ENCODE peak calls at places on chromosomes 12 and 14, in seven cellular contexts. D, E, O, Q, I, H and T are unnamed samples.

GRCh38 chr14:92726135-92726932 is 22.1 kb downstream of the LGMN start:
- DNase-seq in H (peak; percentile 27), Q (no peak), E (peak; percentile 81), O (peak; percentile 90), D (no peak), I (no peak), T (no peak)

GRCh38 chr14:68297871-68298468 is 478.4 kb downstream of the RAD51B start:
- DNase-seq in I (peak; percentile 64), Q (no peak), E (no peak), D (no peak), H (peak; percentile 40), O (peak; percentile 35), T (no peak)

GRCh38 chr12:118448341-118448740 is 72.0 kb downstream of the SUDS3 start:
- DNase-seq in I (peak; percentile 38), H (peak; percentile 40), Q (no peak), O (no peak), D (no peak), E (no peak), T (no peak)

GRCh38 chr14:65959563-65960024 is 526.6 kb upstream of the CCDC196 start:
- DNase-seq in E (no peak), Q (no peak), O (no peak), I (no peak), H (no peak), D (no peak), T (no peak)

GRCh38 chr14:25537846-25538455 is 488.0 kb upstream of the STXBP6 start:
- DNase-seq in D (peak; percentile 26), O (no peak), Q (no peak), H (no peak), E (no peak), I (peak; percentile 92), T (no peak)

GRCh38 chr14:100653409-100653808 is 66.2 kb upstream of the BEGAIN start:
- DNase-seq in E (no peak), O (no peak), H (no peak), Q (no peak), I (peak; percentile 80), D (peak; percentile 70), T (no peak)

GRCh38 chr14:24398943-24399801 is at the start of gene NYNRIN:
- DNase-seq in Q (no peak), E (peak; percentile 50), O (peak; percentile 37), D (peak; percentile 87), I (peak; percentile 85), H (peak; percentile 53), T (peak; percentile 85)

GRCh38 chr12:64938179-64938578 is 113.7 kb downstream of the TBC1D30 start:
- DNase-seq in O (no peak), D (no peak), I (no peak), H (no peak), Q (no peak), E (no peak), T (no peak)

GRCh38 chr12:39603065-39603464 is 16.5 kb downstream of the ABCD2 start:
- DNase-seq in D (no peak), I (no peak), O (no peak), H (no peak), Q (no peak), E (no peak), T (no peak)

GRCh38 chr12:54950071-54950727 is 34.4 kb downstream of the TESPA1 start:
- DNase-seq in E (no peak), O (peak; percentile 3), D (no peak), H (no peak), Q (no peak), I (no peak), T (no peak)

GRCh38 chr14:33475623-33476022 is 475.3 kb downstream of the EGLN3 start:
- DNase-seq in E (peak; percentile 35), I (peak; percentile 93), Q (no peak), H (peak; percentile 65), O (peak; percentile 41), D (peak; percentile 56), T (no peak)

GRCh38 chr12:130768120-130768519 is 52.0 kb upstream of the RIMBP2 start:
- DNase-seq in Q (no peak), E (no peak), D (no peak), O (peak; percentile 25), I (no peak), H (no peak), T (no peak)

GRCh38 chr12:83850531-83850930 is 1062.1 kb downstream of the SLC6A15 start:
- DNase-seq in I (no peak), Q (no peak), D (no peak), H (no peak), O (no peak), E (no peak), T (no peak)

GRCh38 chr14:67429651-67430205 is 17.8 kb upstream of the PLEK2 start:
- DNase-seq in H (no peak), E (no peak), Q (no peak), O (no peak), I (no peak), D (no peak), T (no peak)

GRCh38 chr14:96160030-96160912 is 44.4 kb upstream of the BDKRB2 start:
- DNase-seq in Q (no peak), E (no peak), H (no peak), D (no peak), I (peak; percentile 9), O (no peak), T (no peak)

GRCh38 chr14:84036863-84037262 is 1493.1 kb upstream of the FLRT2 start:
- DNase-seq in Q (no peak), H (no peak), E (no peak), O (peak; percentile 23), I (no peak), D (no peak), T (no peak)

GRCh38 chr12:65192963-65193516 is 23.7 kb downstream of the LEMD3 start:
- DNase-seq in I (no peak), H (no peak), Q (no peak), D (no peak), E (no peak), O (peak; percentile 9), T (no peak)

GRCh38 chr14:72775923-72776554 is 117.9 kb downstream of the DPF3 start:
- DNase-seq in O (no peak), E (no peak), H (no peak), D (no peak), I (peak; percentile 39), Q (no peak), T (no peak)

GRCh38 chr12:120930032-120930431 is 25.9 kb upstream of the SPPL3 start:
- DNase-seq in I (no peak), O (no peak), D (no peak), E (no peak), Q (no peak), H (no peak), T (peak; percentile 1)

GRCh38 chr12:120922279-120922678 is 18.1 kb upstream of the SPPL3 start:
- DNase-seq in O (no peak), H (no peak), Q (no peak), I (peak; percentile 66), E (no peak), D (no peak), T (no peak)

GRCh38 chr12:120920178-120920577 is 16.0 kb upstream of the SPPL3 start:
- DNase-seq in H (no peak), O (peak; percentile 4), I (peak; percentile 32), Q (no peak), E (no peak), D (no peak), T (no peak)

GRCh38 chr12:120928864-120929652 is 24.9 kb upstream of the SPPL3 start:
- DNase-seq in D (no peak), H (peak; percentile 78), E (no peak), Q (no peak), I (peak; percentile 92), O (no peak), T (peak; percentile 45)

GRCh38 chr12:120925740-120926563 is 21.8 kb upstream of the SPPL3 start:
- DNase-seq in E (no peak), Q (no peak), H (no peak), D (no peak), I (peak; percentile 96), O (no peak), T (no peak)
- H3K27ac ChIP-seq in E (no peak overlapping the region), Q (no peak overlapping the region), H (no peak overlapping the region), D (no peak overlapping the region), I (no peak overlapping the region), O (no peak overlapping the region), T (no peak overlapping the region)

GRCh38 chr12:27711312-27711682 is 665 bp downstream of the MRPS35 start:
- DNase-seq in Q (no peak), D (no peak), I (no peak), O (peak; percentile 9), H (no peak), E (no peak), T (no peak)

GRCh38 chr12:27709932-27710591 is 570 bp upstream of the MRPS35 start:
- DNase-seq in H (peak; percentile 23), D (no peak), I (no peak), Q (no peak), E (no peak), O (peak; percentile 61), T (no peak)

GRCh38 chr12:27709212-27709931 is 1.3 kb upstream of the MRPS35 start:
- DNase-seq in O (no peak), Q (no peak), I (no peak), D (no peak), E (no peak), H (no peak), T (no peak)

GRCh38 chr12:27710592-27711311 is at the start of gene MRPS35:
- DNase-seq in D (peak; percentile 91), I (peak; percentile 98), O (peak; percentile 94), E (peak; percentile 91), H (peak; percentile 89), Q (peak; percentile 96), T (peak; percentile 99)

GRCh38 chr12:27711957-27712356 is 1.3 kb downstream of the MRPS35 start:
- DNase-seq in H (no peak), E (no peak), Q (no peak), D (no peak), I (no peak), O (no peak), T (no peak)
- H3K4me3 ChIP-seq in H (no peak overlapping the region), E (no peak overlapping the region), Q (no peak overlapping the region), D (peak overlapping the region; percentile 98), I (peak overlapping the region; percentile 95), O (peak overlapping the region; percentile 91), T (peak overlapping the region; percentile 99)

GRCh38 chr14:105206873-105207272 is 25.8 kb upstream of the NUDT14 start:
- DNase-seq in D (no peak), H (no peak), O (no peak), E (no peak), I (no peak), Q (no peak), T (no peak)

GRCh38 chr14:105203701-105204100 is 22.6 kb upstream of the NUDT14 start:
- DNase-seq in E (no peak), O (no peak), Q (no peak), D (no peak), I (no peak), H (peak; percentile 23), T (no peak)

GRCh38 chr14:105205718-105206208 is 24.7 kb upstream of the NUDT14 start:
- DNase-seq in O (no peak), Q (no peak), D (no peak), E (no peak), H (peak; percentile 76), I (no peak), T (no peak)

GRCh38 chr14:105204206-105204930 is 23.3 kb upstream of the NUDT14 start:
- DNase-seq in H (peak; percentile 97), Q (peak; percentile 96), E (no peak), O (no peak), I (no peak), D (no peak), T (no peak)

GRCh38 chr14:105204931-105205717 is 24.0 kb upstream of the NUDT14 start:
- DNase-seq in Q (no peak), I (no peak), H (peak; percentile 31), E (no peak), O (no peak), D (no peak), T (no peak)
- H3K27ac ChIP-seq in Q (peak overlapping the region; percentile 6), I (no peak overlapping the region), H (no peak overlapping the region), E (no peak overlapping the region), O (no peak overlapping the region), D (peak overlapping the region; percentile 66), T (no peak overlapping the region)

GRCh38 chr12:47218191-47218654 is 138.5 kb upstream of the AMIGO2 start:
- DNase-seq in E (no peak), H (no peak), I (no peak), Q (no peak), D (no peak), O (no peak), T (no peak)
- H3K4me3 ChIP-seq in E (no peak overlapping the region), H (no peak overlapping the region), I (no peak overlapping the region), Q (no peak overlapping the region), D (no peak overlapping the region), O (no peak overlapping the region), T (peak overlapping the region; percentile 34)